ENCODE peak calls at places on chromosome 14, in four cellular contexts. W is stomach, E is ascending aorta, M is brain microvascular endothelial cell. F is an unnamed sample.

GRCh38 chr14:77889971-77890442 is 90.1 kb downstream of the ADCK1 start:
- DNase-seq in M (peak; percentile 84), E (no peak), W (no peak), F (no peak)

GRCh38 chr14:31085027-31085426 is 58.8 kb upstream of the STRN3 start:
- DNase-seq in W (no peak), E (no peak), M (no peak), F (no peak)

GRCh38 chr14:21241218-21241819 is 27.9 kb downstream of the HNRNPC start:
- DNase-seq in E (no peak), W (no peak), M (no peak), F (no peak)

GRCh38 chr14:96056509-96057422 is 17.6 kb downstream of the C14orf132 start:
- DNase-seq in E (no peak), M (no peak), W (peak; percentile 36), F (no peak)

GRCh38 chr14:93980464-93981201 is 4.3 kb upstream of the ASB2 start:
- DNase-seq in E (peak; percentile 52), M (no peak), W (no peak), F (no peak)

GRCh38 chr14:76676539-76676938 is 84.7 kb upstream of the VASH1 start:
- DNase-seq in W (no peak), M (no peak), E (no peak), F (no peak)

GRCh38 chr14:81353691-81354323 is 46.3 kb downstream of the STON2 start:
- DNase-seq in E (no peak), M (no peak), W (no peak), F (no peak)

GRCh38 chr14:48963231-48963630 is 622.9 kb downstream of the RPS29 start:
- DNase-seq in E (no peak), W (no peak), M (no peak), F (no peak)

GRCh38 chr14:65333926-65334687 is 78.4 kb upstream of the FUT8 start:
- DNase-seq in E (no peak), M (peak; percentile 12), W (no peak), F (no peak)

GRCh38 chr14:75258803-75259509 is 19.7 kb upstream of the FOS start:
- DNase-seq in E (peak; percentile 97), M (peak; percentile 100), W (peak; percentile 99), F (peak; percentile 96)

GRCh38 chr14:22596354-22596879 is 1.7 kb upstream of the ABHD4 start:
- DNase-seq in E (no peak), W (no peak), M (no peak), F (no peak)

GRCh38 chr14:104524726-104525125 is 54.8 kb upstream of the C14orf180 start:
- DNase-seq in E (no peak), W (no peak), M (no peak), F (no peak)

GRCh38 chr14:96098999-96099335 is 59.8 kb downstream of the C14orf132 start:
- DNase-seq in M (no peak), W (no peak), E (no peak), F (no peak)

GRCh38 chr14:91654836-91655235 is 77.0 kb downstream of the CATSPERB start:
- DNase-seq in E (no peak), W (no peak), M (no peak), F (no peak)

GRCh38 chr14:104769324-104770071 is 16.6 kb downstream of the SIVA1 start:
- DNase-seq in E (no peak), W (no peak), M (no peak), F (no peak)

GRCh38 chr14:104440297-104440956 is 139.1 kb upstream of the C14orf180 start:
- DNase-seq in E (no peak), W (no peak), M (no peak), F (no peak)

GRCh38 chr14:60658909-60659585 is 9.8 kb upstream of the SIX1 start:
- DNase-seq in W (no peak), M (no peak), E (no peak), F (no peak)

GRCh38 chr14:100577321-100577985 is 9.8 kb downstream of the BEGAIN start:
- DNase-seq in E (no peak), M (no peak), W (no peak), F (no peak)

GRCh38 chr14:24060443-24060842 is 8.6 kb downstream of the CARMIL3 start:
- DNase-seq in M (no peak), E (no peak), W (no peak), F (no peak)

GRCh38 chr14:67503331-67503730 is 14.8 kb upstream of the TMEM229B start:
- DNase-seq in W (no peak), E (no peak), M (no peak), F (no peak)

GRCh38 chr14:51750542-51750941 is 98.8 kb downstream of the FRMD6 start:
- DNase-seq in W (no peak), M (no peak), E (no peak), F (no peak)

GRCh38 chr14:105060751-105061427 is 4.3 kb downstream of the GPR132 start:
- DNase-seq in E (no peak), W (peak; percentile 38), M (no peak), F (peak; percentile 40)

GRCh38 chr14:90447720-90448497 is 51.1 kb downstream of the CALM1 start:
- DNase-seq in E (no peak), M (no peak), W (no peak), F (no peak)
- H3K27ac ChIP-seq in E (no peak overlapping the region), M (no peak overlapping the region), W (no peak overlapping the region), F (no peak overlapping the region)

GRCh38 chr14:73761621-73762355 is 47.6 kb upstream of the PNMA1 start:
- DNase-seq in E (no peak), M (no peak), W (no peak), F (no peak)

GRCh38 chr14:73759714-73760597 is 45.8 kb upstream of the PNMA1 start:
- DNase-seq in M (peak; percentile 97), W (peak; percentile 98), E (peak; percentile 96), F (peak; percentile 79)

GRCh38 chr14:73762375-73762822 is 48.2 kb upstream of the PNMA1 start:
- DNase-seq in M (no peak), W (no peak), E (no peak), F (no peak)

GRCh38 chr14:73759183-73759713 is 45.1 kb upstream of the PNMA1 start:
- DNase-seq in W (peak; percentile 64), M (no peak), E (no peak), F (no peak)

DNA sequence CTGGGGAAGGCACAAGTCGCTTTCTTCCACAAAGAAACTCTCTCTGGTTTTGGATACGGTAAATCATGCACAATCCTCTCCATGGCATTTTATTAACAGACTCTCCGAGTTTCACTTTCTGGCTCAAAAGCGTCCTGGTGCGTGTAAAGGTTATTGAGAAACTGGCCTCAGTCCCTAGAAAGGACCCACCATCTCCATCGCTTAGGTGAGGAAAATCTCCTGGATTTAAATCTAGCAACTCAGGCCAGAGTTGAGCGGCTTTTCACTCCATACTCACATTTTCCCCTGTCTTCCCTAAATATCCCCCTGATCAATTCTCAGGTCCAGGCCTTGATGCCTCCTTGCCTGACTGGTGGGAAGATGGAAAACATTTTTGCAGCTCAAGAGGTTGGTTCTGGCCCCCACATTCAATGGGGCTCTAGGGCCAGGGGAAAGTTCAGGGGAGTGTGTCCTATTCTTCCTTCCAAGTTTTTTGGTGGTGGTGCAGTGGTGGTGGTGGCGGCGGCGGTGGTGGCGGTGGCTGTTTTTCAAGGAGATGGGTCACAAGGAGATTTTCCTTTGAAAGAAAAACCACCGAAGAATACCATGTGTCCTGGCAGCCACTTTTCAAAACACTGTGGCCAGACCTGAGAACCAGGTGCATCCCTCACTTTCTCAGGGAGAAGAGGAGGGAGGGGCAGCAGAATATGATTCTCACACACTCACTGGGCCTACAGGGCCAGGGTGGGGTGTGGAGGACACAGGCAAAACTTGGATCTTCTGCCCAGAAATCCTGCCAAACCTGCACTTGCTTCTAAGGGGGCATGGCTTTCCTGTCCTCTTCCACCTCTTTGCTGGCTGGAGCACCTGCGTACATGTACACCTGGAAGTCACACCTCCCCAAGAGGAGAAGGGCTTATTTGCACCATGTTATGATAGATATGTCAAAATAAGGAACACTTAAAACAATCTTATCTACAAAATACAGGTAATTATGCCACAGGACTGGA is 46.7 kb upstream of the PNMA1 start:
- DNase-seq in E (no peak), W (no peak), M (no peak), F (no peak)
- H3K27ac ChIP-seq in E (peak overlapping the region; percentile 99), W (peak overlapping the region; percentile 100), M (peak overlapping the region; percentile 92), F (peak overlapping the region; percentile 88)

GRCh38 chr14:103206023-103206481 is 82.8 kb downstream of the TNFAIP2 start:
- DNase-seq in M (no peak), E (no peak), W (no peak), F (no peak)
- H3K27ac ChIP-seq in M (no peak overlapping the region), E (peak overlapping the region; percentile 49), W (peak overlapping the region; percentile 87), F (no peak overlapping the region)

GRCh38 chr14:50669441-50669986 is 1.4 kb upstream of the SAV1 start:
- DNase-seq in E (no peak), W (no peak), M (no peak), F (no peak)

GRCh38 chr14:50668852-50669194 is 717 bp upstream of the SAV1 start:
- DNase-seq in M (no peak), E (no peak), W (no peak), F (no peak)

GRCh38 chr14:50668008-50668851 is at the start of gene SAV1:
- DNase-seq in W (peak; percentile 84), M (peak; percentile 68), E (no peak), F (peak; percentile 70)

GRCh38 chr14:50667491-50668007 is 557 bp downstream of the SAV1 start:
- DNase-seq in E (no peak), W (peak; percentile 48), M (no peak), F (no peak)

GRCh38 chr14:50670196-50670875 is 2.2 kb upstream of the SAV1 start:
- DNase-seq in M (no peak), W (no peak), E (no peak), F (no peak)
- H3K27ac ChIP-seq in M (no peak overlapping the region), W (no peak overlapping the region), E (no peak overlapping the region), F (no peak overlapping the region)

GRCh38 chr14:99565383-99565782 is 38.6 kb downstream of the CCDC85C start:
- DNase-seq in E (no peak), M (no peak), W (no peak), F (no peak)

GRCh38 chr14:99564256-99564902 is 39.6 kb downstream of the CCDC85C start:
- DNase-seq in M (peak; percentile 37), W (peak; percentile 73), E (no peak), F (peak; percentile 47)

GRCh38 chr14:99566009-99566389 is 38.0 kb downstream of the CCDC85C start:
- DNase-seq in W (peak; percentile 77), E (no peak), M (no peak), F (no peak)

GRCh38 chr14:99563749-99564129 is 40.3 kb downstream of the CCDC85C start:
- DNase-seq in E (no peak), W (no peak), M (no peak), F (no peak)

DNA sequence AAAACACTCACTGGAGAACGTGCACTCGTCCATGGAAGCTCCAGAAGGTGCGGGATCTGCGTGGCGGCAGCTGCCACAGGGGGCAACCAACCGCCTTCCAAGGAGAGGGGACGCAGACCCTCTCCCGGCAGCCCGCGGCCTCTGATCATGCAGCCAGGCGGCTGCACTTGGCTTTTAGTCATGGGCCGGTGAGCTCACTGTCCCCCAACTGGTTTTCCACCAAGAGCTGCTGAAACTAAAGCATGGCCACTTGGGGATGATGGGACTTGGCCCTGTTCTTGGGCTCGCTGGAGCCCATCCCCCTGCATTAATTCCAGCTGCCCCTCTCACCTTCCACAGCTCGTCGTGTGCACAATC is 39.1 kb downstream of the CCDC85C start:
- DNase-seq in W (no peak), M (no peak), E (no peak), F (no peak)
- H3K27ac ChIP-seq in W (peak overlapping the region; percentile 79), M (no peak overlapping the region), E (no peak overlapping the region), F (peak overlapping the region; percentile 26)

GRCh38 chr14:37181441-37181840 is 9.0 kb upstream of the SLC25A21 start:
- DNase-seq in M (no peak), W (no peak), E (no peak), F (no peak)

GRCh38 chr14:37185670-37186069 is 12.1 kb upstream of the MIPOL1 start:
- DNase-seq in W (no peak), M (no peak), E (no peak), F (no peak)

GRCh38 chr14:37186865-37187264 is 10.9 kb upstream of the MIPOL1 start:
- DNase-seq in M (no peak), W (no peak), E (no peak), F (no peak)

GRCh38 chr14:37187294-37187693 is 10.4 kb upstream of the MIPOL1 start:
- DNase-seq in E (no peak), M (no peak), W (no peak), F (no peak)
- H3K27ac ChIP-seq in E (no peak overlapping the region), M (no peak overlapping the region), W (no peak overlapping the region), F (no peak overlapping the region)